ENCODE peak calls at places on chromosomes 13 and 19, in seven cellular contexts. C is ELF-1; O is stimulated activated effector memory CD8-positive, alpha-beta T cell treated with anti-CD3 and anti-CD28 coated beads, Interleukin-12 subunit alpha, Interleukin-12 subunit beta, amount 100 ng/mL, for 72 hours; H is astrocyte of the spinal cord; Q is mammary epithelial cell; S is stimulated activated CD8-positive, alpha-beta memory T cell treated with anti-CD3 and anti-CD28 coated beads, Interleukin-15, amount 100 ng/mL, for 24 hours; R is glutamatergic neuron. I is an unnamed sample.

GRCh38 chr19:45568732-45569131 is 15.9 kb downstream of the OPA3 start:
- DNase-seq in R (no peak), O (no peak), Q (peak), H (peak), C (no peak), S (no peak), I (no peak)

GRCh38 chr19:1882089-1882785 is 3.1 kb downstream of the ABHD17A start:
- DNase-seq in O (peak), C (no peak), R (no peak), H (no peak), Q (no peak), S (no peak), I (no peak)

GRCh38 chr19:1856698-1857603 is 6.4 kb downstream of the KLF16 start:
- DNase-seq in S (no peak), Q (peak), H (peak), R (peak), C (peak), O (peak), I (no peak)

GRCh38 chr13:99275093-99275469 is 16.9 kb upstream of the GPR18 start:
- DNase-seq in S (no peak), H (peak), R (no peak), O (no peak), C (no peak), Q (peak), I (no peak)

GRCh38 chr19:17576758-17577532 is 21.5 kb downstream of the COLGALT1 start:
- DNase-seq in O (no peak), C (peak), Q (peak), S (no peak), H (peak), R (peak), I (no peak)

GRCh38 chr13:32147976-32148375 is 116.4 kb downstream of the FRY start:
- DNase-seq in O (no peak), C (no peak), S (no peak), H (no peak), Q (no peak), R (no peak), I (no peak)

GRCh38 chr19:12610540-12611360 is at the start of the genes ZNF490 and ZNF791:
- DNase-seq in C (peak), S (peak), R (peak), Q (peak), O (peak), H (peak), I (peak)

GRCh38 chr13:43285891-43286602 is 262.7 kb downstream of the DNAJC15 start:
- DNase-seq in C (no peak), S (no peak), R (no peak), O (no peak), Q (no peak), H (peak), I (no peak)

GRCh38 chr13:113146750-113147149 is 11.7 kb upstream of the PROZ start:
- DNase-seq in H (no peak), C (no peak), S (no peak), R (no peak), O (no peak), Q (no peak), I (no peak)